ENCODE peak calls at places on chromosome 21, in six cellular contexts. W, A, U, R, K and L are unnamed samples.

GRCh38 chr21:45228171-45228641 is 59.5 kb downstream of the POFUT2 start:
- DNase-seq in W (no peak), A (no peak), U (peak; percentile 41), R (peak; percentile 83), K (no peak), L (no peak)

GRCh38 chr21:27035791-27036190 is 68.9 kb upstream of the ADAMTS5 start:
- DNase-seq in W (no peak), A (no peak), U (no peak), R (no peak), K (no peak), L (no peak)

GRCh38 chr21:31213787-31214186 is 130.3 kb downstream of the TIAM1 start:
- DNase-seq in W (no peak), A (no peak), U (no peak), R (no peak), K (no peak), L (no peak)

GRCh38 chr21:44398499-44398898 is 45.1 kb downstream of the TRPM2 start:
- DNase-seq in W (no peak), A (no peak), U (no peak), R (peak; percentile 13), K (no peak), L (peak; percentile 65)

GRCh38 chr21:44666401-44667320 is at the start of gene KRTAP12-2:
- DNase-seq in W (no peak), A (no peak), U (no peak), R (no peak), K (no peak), L (no peak)

GRCh38 chr21:16366207-16366606 is 636.4 kb downstream of the USP25 start:
- DNase-seq in W (no peak), A (no peak), U (no peak), R (no peak), K (no peak), L (no peak)

GRCh38 chr21:18772404-18772803 is 368.8 kb upstream of the TMPRSS15 start:
- DNase-seq in W (no peak), A (no peak), U (no peak), R (no peak), K (peak; percentile 52), L (no peak)

GRCh38 chr21:45747233-45747766 is 103.8 kb downstream of the PCBP3 start:
- DNase-seq in W (no peak), A (no peak), U (no peak), R (no peak), K (no peak), L (no peak)

GRCh38 chr21:37244506-37245083 is 22.5 kb downstream of the VPS26C start:
- DNase-seq in W (no peak), A (no peak), U (no peak), R (no peak), K (no peak), L (no peak)

GRCh38 chr21:27300770-27301169 is 333.9 kb upstream of the ADAMTS5 start:
- DNase-seq in W (no peak), A (no peak), U (no peak), R (no peak), K (no peak), L (no peak)

GRCh38 chr21:45364464-45365185 is 40.3 kb upstream of the COL18A1 start:
- DNase-seq in W (peak; percentile 75), A (peak; percentile 48), U (no peak), R (no peak), K (no peak), L (no peak)

GRCh38 chr21:44840771-44841170 is 22.9 kb upstream of the SUMO3 start:
- DNase-seq in W (no peak), A (no peak), U (no peak), R (peak; percentile 29), K (no peak), L (no peak)

GRCh38 chr21:45374826-45375455 is 30.0 kb upstream of the COL18A1 start:
- DNase-seq in W (peak; percentile 14), A (no peak), U (no peak), R (no peak), K (no peak), L (peak; percentile 78)

GRCh38 chr21:44485254-44485793 is 30.0 kb downstream of the LRRC3 start:
- DNase-seq in W (peak; percentile 34), A (peak; percentile 51), U (peak; percentile 61), R (peak; percentile 57), K (no peak), L (no peak)

GRCh38 chr21:16211339-16212303 is 481.8 kb downstream of the USP25 start:
- DNase-seq in W (no peak), A (no peak), U (no peak), R (no peak), K (no peak), L (no peak)

GRCh38 chr21:14989359-14989758 is 75.4 kb downstream of the NRIP1 start:
- DNase-seq in W (no peak), A (no peak), U (no peak), R (no peak), K (no peak), L (no peak)

GRCh38 chr21:43717967-43718871 is 710 bp upstream of the PDXK start:
- DNase-seq in W (peak; percentile 25), A (no peak), U (no peak), R (no peak), K (no peak), L (no peak)

GRCh38 chr21:40511976-40512375 is 335.0 kb downstream of the DSCAM start:
- DNase-seq in W (no peak), A (no peak), U (no peak), R (no peak), K (no peak), L (no peak)

GRCh38 chr21:44702973-44703730 is 6.2 kb downstream of the KRTAP10-12 start:
- DNase-seq in W (peak; percentile 3), A (no peak), U (no peak), R (peak; percentile 34), K (no peak), L (peak; percentile 53)

GRCh38 chr21:16425297-16425696 is 695.5 kb downstream of the USP25 start:
- DNase-seq in W (no peak), A (no peak), U (no peak), R (no peak), K (no peak), L (no peak)

GRCh38 chr21:27793901-27794300 is 827.0 kb upstream of the ADAMTS5 start:
- DNase-seq in W (no peak), A (no peak), U (no peak), R (no peak), K (no peak), L (no peak)

GRCh38 chr21:44337941-44338895 is 972 bp downstream of the CFAP410 start:
- DNase-seq in W (peak; percentile 74), A (peak; percentile 43), U (peak; percentile 68), R (peak; percentile 89), K (peak; percentile 75), L (peak; percentile 94)

GRCh38 chr21:10272216-10272615 is 249.2 kb upstream of the TPTE start:
- DNase-seq in W (no peak), A (no peak), U (no peak), R (peak; percentile 54), K (no peak), L (peak; percentile 49)

GRCh38 chr21:27570306-27570868 is 603.5 kb upstream of the ADAMTS5 start:
- DNase-seq in W (peak; percentile 42), A (no peak), U (no peak), R (peak; percentile 74), K (no peak), L (peak; percentile 88)

GRCh38 chr21:45615145-45615711 is 28.3 kb upstream of the PCBP3 start:
- DNase-seq in W (no peak), A (no peak), U (no peak), R (peak; percentile 74), K (peak; percentile 22), L (peak; percentile 77)

GRCh38 chr21:44771896-44772525 is 29.6 kb downstream of the UBE2G2 start:
- DNase-seq in W (no peak), A (no peak), U (no peak), R (no peak), K (no peak), L (no peak)

GRCh38 chr21:30227128-30227527 is 11.2 kb upstream of the CLDN8 start:
- DNase-seq in W (no peak), A (no peak), U (no peak), R (no peak), K (no peak), L (no peak)

GRCh38 chr21:46567348-46567747 is 37.5 kb downstream of the S100B start:
- DNase-seq in W (no peak), A (no peak), U (no peak), R (no peak), K (no peak), L (no peak)

GRCh38 chr21:31110430-31110829 is 72.2 kb upstream of the KRTAP19-8 start:
- DNase-seq in W (no peak), A (no peak), U (no peak), R (no peak), K (no peak), L (no peak)

GRCh38 chr21:44521928-44522752 is 17.9 kb downstream of the KRTAP10-1 start:
- DNase-seq in W (peak; percentile 11), A (no peak), U (no peak), R (no peak), K (no peak), L (no peak)

GRCh38 chr21:42112223-42112622 is 41.1 kb downstream of the UMODL1 start:
- DNase-seq in W (no peak), A (no peak), U (no peak), R (no peak), K (no peak), L (no peak)
- H3K4me3 ChIP-seq in W (no peak overlapping the region), A (no peak overlapping the region), U (no peak overlapping the region), R (no peak overlapping the region), K (no peak overlapping the region), L (no peak overlapping the region)

DNA sequence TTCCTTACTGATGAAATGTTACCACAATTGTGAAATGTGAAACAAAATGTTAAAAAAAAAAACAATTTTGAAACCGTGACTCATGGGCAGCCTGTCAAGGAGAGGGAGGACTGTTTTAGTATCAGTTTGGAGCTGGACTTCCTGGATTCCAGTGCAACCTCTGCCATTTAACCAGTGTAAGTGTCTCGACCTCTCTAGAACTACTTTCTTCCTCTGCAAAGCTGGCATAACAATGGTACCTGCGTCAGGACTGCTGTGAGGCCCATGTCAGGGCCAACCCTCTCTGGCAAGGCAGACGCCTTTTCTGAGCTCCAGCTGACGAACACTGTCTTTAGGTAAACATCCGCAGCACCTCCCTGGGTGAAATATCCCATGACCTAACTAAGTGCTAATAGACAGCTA is 20.9 kb downstream of the URB1 start:
- DNase-seq in W (peak; percentile 54), A (no peak), U (peak; percentile 62), R (peak; percentile 71), K (peak; percentile 20), L (no peak)
- TF ChIP-seq POLR2A in W (no peak), A (no peak), U (no peak), R (peak; percentile 47), K (no peak), L (no peak)

DNA sequence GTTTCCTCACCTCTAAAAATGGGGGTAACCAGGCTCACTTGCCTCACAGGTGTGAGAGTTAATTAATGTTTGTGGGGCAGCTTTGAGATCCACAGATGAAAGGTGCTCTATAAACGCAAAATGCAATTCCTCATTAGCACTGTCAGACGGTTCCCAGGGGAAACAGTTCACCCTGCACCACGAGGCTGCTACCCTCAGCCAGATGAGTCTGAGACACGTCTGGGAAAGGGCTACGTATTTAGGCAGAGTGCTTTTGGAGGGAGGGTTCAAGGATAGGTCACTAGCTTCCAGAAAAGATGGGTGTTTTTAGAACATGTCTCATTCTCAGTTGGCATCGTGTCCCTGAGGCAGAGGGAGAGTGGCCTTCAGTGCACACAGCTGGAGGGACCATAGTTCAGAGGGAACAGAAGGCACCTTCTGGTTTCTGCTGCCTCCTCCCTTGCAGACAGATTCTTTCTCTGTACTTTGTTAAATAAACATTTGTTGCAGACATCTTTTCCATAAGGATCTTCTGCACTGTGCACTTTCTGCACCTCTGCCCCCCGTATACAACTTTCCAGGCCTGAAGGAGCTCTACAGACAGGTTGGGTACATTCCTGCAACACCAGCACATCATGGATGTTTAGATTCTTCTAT is 139.9 kb downstream of the CLIC6 start:
- DNase-seq in W (no peak), A (no peak), U (no peak), R (no peak), K (peak; percentile 68), L (peak; percentile 79)
- H3K4me3 ChIP-seq in W (no peak overlapping the region), A (no peak overlapping the region), U (no peak overlapping the region), R (no peak overlapping the region), K (no peak overlapping the region), L (no peak overlapping the region)

GRCh38 chr21:32772281-32773047 is 909 bp upstream of the PAXBP1 start:
- DNase-seq in W (peak; percentile 27), A (peak; percentile 19), U (peak; percentile 48), R (peak; percentile 70), K (peak; percentile 49), L (no peak)
- TF ChIP-seq POLR2A in W (no peak), A (no peak), U (no peak), R (no peak), K (no peak), L (no peak)